ENCODE peak calls at places on chromosome 5, in five cellular contexts. J, U, Q, Y and T are unnamed samples.

GRCh38 chr5:173327084-173327947 is 898 bp downstream of the STC2 start:
- DNase-seq in J (no peak), Y (peak), Q (no peak), U (peak), T (peak)

GRCh38 chr5:109329296-109330252 is 80.2 kb downstream of the PJA2 start:
- DNase-seq in Q (no peak), Y (no peak), U (no peak), J (no peak), T (no peak)

GRCh38 chr5:160260881-160261815 is 31.8 kb downstream of the FABP6 start:
- DNase-seq in J (no peak), Y (peak), Q (no peak), U (no peak), T (no peak)

GRCh38 chr5:66653380-66653779 is 57.2 kb downstream of the MAST4 start:
- DNase-seq in Q (no peak), J (no peak), U (no peak), Y (no peak), T (no peak)

GRCh38 chr5:115068239-115069086 is 101.2 kb downstream of the TRIM36 start:
- DNase-seq in U (no peak), Q (no peak), Y (no peak), J (no peak), T (no peak)

GRCh38 chr5:29037716-29038115 is 1999.3 kb upstream of the CDH9 start:
- DNase-seq in Q (no peak), U (no peak), Y (no peak), J (no peak), T (no peak)

GRCh38 chr5:88142801-88143692 is 125.6 kb downstream of the TMEM161B start:
- DNase-seq in U (no peak), J (no peak), Y (peak), Q (no peak), T (no peak)

GRCh38 chr5:61916621-61917620 is 389.1 kb upstream of the KIF2A start:
- DNase-seq in J (no peak), Y (no peak), U (no peak), Q (no peak), T (no peak)

GRCh38 chr5:104412649-104413240 is 850.2 kb upstream of the NUDT12 start:
- DNase-seq in Y (peak), U (peak), J (no peak), Q (peak), T (peak)

GRCh38 chr5:158045696-158046095 is 186.8 kb upstream of the CLINT1 start:
- DNase-seq in Y (no peak), J (no peak), Q (no peak), U (no peak), T (no peak)

GRCh38 chr5:90504743-90505142 is 24.6 kb downstream of the LYSMD3 start:
- DNase-seq in Q (no peak), Y (no peak), U (no peak), J (no peak), T (no peak)

GRCh38 chr5:145511351-145511750 is 323.8 kb downstream of the PRELID2 start:
- DNase-seq in Y (no peak), J (no peak), U (no peak), Q (no peak), T (no peak)

GRCh38 chr5:141411575-141411974 is 1.2 kb upstream of the PCDHGA10 start:
- DNase-seq in Q (no peak), Y (no peak), U (no peak), J (no peak), T (no peak)

GRCh38 chr5:33755216-33755615 is 136.6 kb downstream of the ADAMTS12 start:
- DNase-seq in Y (no peak), Q (no peak), J (no peak), U (no peak), T (no peak)

GRCh38 chr5:158382473-158382872 is 523.5 kb upstream of the CLINT1 start:
- DNase-seq in Y (peak), J (no peak), Q (peak), U (no peak), T (peak)

GRCh38 chr5:91151947-91152346 is 231.2 kb downstream of the ARRDC3 start:
- DNase-seq in J (no peak), Y (no peak), Q (peak), U (no peak), T (no peak)

GRCh38 chr5:1704266-1704665 is 95.4 kb downstream of the MRPL36 start:
- DNase-seq in U (no peak), J (no peak), Y (no peak), Q (no peak), T (no peak)

GRCh38 chr5:116759860-116760644 is 185.4 kb upstream of the SEMA6A start:
- DNase-seq in J (no peak), Y (peak), Q (no peak), U (no peak), T (no peak)

GRCh38 chr5:133714161-133714915 is 102.0 kb upstream of the FSTL4 start:
- DNase-seq in Q (no peak), U (no peak), Y (no peak), J (no peak), T (no peak)

GRCh38 chr5:176660860-176661641 is 13.8 kb downstream of the TSPAN17 start:
- DNase-seq in Y (peak), U (peak), J (peak), Q (peak), T (peak)

GRCh38 chr5:73786043-73786831 is 160.2 kb downstream of the ARHGEF28 start:
- DNase-seq in J (no peak), Y (no peak), Q (no peak), U (no peak), T (no peak)

GRCh38 chr5:153523196-153523595 is 32.7 kb downstream of the GRIA1 start:
- DNase-seq in U (no peak), Y (no peak), Q (no peak), J (no peak), T (no peak)

GRCh38 chr5:72818866-72819534 is 2.5 kb downstream of the TNPO1 start:
- DNase-seq in Y (peak), J (peak), U (peak), Q (peak), T (peak)

GRCh38 chr5:9282211-9282610 is 263.7 kb downstream of the SEMA5A start:
- DNase-seq in J (no peak), U (no peak), Y (no peak), Q (no peak), T (no peak)

GRCh38 chr5:163437309-163438182 is at the start of gene CCNG1:
- DNase-seq in Q (peak), Y (peak), U (peak), J (peak), T (peak)

GRCh38 chr5:57889558-57889957 is 406.9 kb upstream of the ACTBL2 start:
- DNase-seq in J (no peak), Y (peak), U (peak), Q (peak), T (no peak)

GRCh38 chr5:139914218-139914807 is 118.7 kb downstream of the PSD2 start:
- DNase-seq in U (no peak), Q (no peak), J (no peak), Y (no peak), T (no peak)